ENCODE peak calls at places on chromosomes 2 and 18, in eight cellular contexts. One of them, this sample, is unnamed.
A peak's percentile ranks its signal among the peaks of the same experiment; 100 is the strongest.

GRCh38 chr18:10252494-10252893 is 201.9 kb upstream of the APCDD1 start:
- DNase-seq in psoas muscle: no peak
- DNase-seq in CD14-positive monocyte: no peak
- DNase-seq in activated naive CD4-positive, alpha-beta T cell: no peak
- DNase-seq in AG09309: no peak
- DNase-seq in fibroblast of gingiva: no peak
- DNase-seq in cardiac fibroblast: no peak
- DNase-seq in mesenchymal stem cell: no peak
- DNase-seq in this sample: no peak

GRCh38 chr2:134258684-134259408 is 5.0 kb downstream of the MGAT5 start:
- DNase-seq in fibroblast of gingiva: no peak
- DNase-seq in psoas muscle: no peak
- DNase-seq in CD14-positive monocyte: no peak
- DNase-seq in activated naive CD4-positive, alpha-beta T cell: peak; percentile 19
- DNase-seq in mesenchymal stem cell: no peak
- DNase-seq in AG09309: no peak
- DNase-seq in cardiac fibroblast: no peak
- DNase-seq in this sample: no peak

GRCh38 chr2:14831458-14831857 is 198.9 kb downstream of the LRATD1 start:
- DNase-seq in mesenchymal stem cell: no peak
- DNase-seq in activated naive CD4-positive, alpha-beta T cell: no peak
- DNase-seq in AG09309: no peak
- DNase-seq in cardiac fibroblast: no peak
- DNase-seq in fibroblast of gingiva: no peak
- DNase-seq in CD14-positive monocyte: no peak
- DNase-seq in psoas muscle: no peak
- DNase-seq in this sample: peak; percentile 11

GRCh38 chr2:3292416-3292815 is 85.2 kb downstream of the EIPR1 start:
- DNase-seq in AG09309: no peak
- DNase-seq in fibroblast of gingiva: no peak
- DNase-seq in CD14-positive monocyte: no peak
- DNase-seq in mesenchymal stem cell: no peak
- DNase-seq in activated naive CD4-positive, alpha-beta T cell: no peak
- DNase-seq in psoas muscle: no peak
- DNase-seq in cardiac fibroblast: no peak
- DNase-seq in this sample: no peak

GRCh38 chr2:20222769-20223344 is 2.1 kb downstream of the SDC1 start:
- DNase-seq in AG09309: no peak
- DNase-seq in mesenchymal stem cell: no peak
- DNase-seq in psoas muscle: no peak
- DNase-seq in fibroblast of gingiva: no peak
- DNase-seq in CD14-positive monocyte: no peak
- DNase-seq in cardiac fibroblast: no peak
- DNase-seq in activated naive CD4-positive, alpha-beta T cell: no peak
- DNase-seq in this sample: no peak

GRCh38 chr2:128276878-128277675 is 41.6 kb downstream of the HS6ST1 start:
- DNase-seq in psoas muscle: peak; percentile 38
- DNase-seq in fibroblast of gingiva: no peak
- DNase-seq in activated naive CD4-positive, alpha-beta T cell: no peak
- DNase-seq in cardiac fibroblast: no peak
- DNase-seq in mesenchymal stem cell: no peak
- DNase-seq in AG09309: no peak
- DNase-seq in CD14-positive monocyte: no peak
- DNase-seq in this sample: no peak

GRCh38 chr18:21115519-21116411 is 4.2 kb upstream of the ROCK1 start:
- DNase-seq in cardiac fibroblast: peak; percentile 39
- DNase-seq in psoas muscle: no peak
- DNase-seq in CD14-positive monocyte: no peak
- DNase-seq in fibroblast of gingiva: peak; percentile 86
- DNase-seq in AG09309: peak; percentile 81
- DNase-seq in activated naive CD4-positive, alpha-beta T cell: no peak
- DNase-seq in mesenchymal stem cell: peak; percentile 29
- DNase-seq in this sample: no peak

GRCh38 chr2:170739048-170739447 is 23.9 kb downstream of the SP5 start:
- DNase-seq in activated naive CD4-positive, alpha-beta T cell: no peak
- DNase-seq in AG09309: peak; percentile 82
- DNase-seq in fibroblast of gingiva: peak; percentile 86
- DNase-seq in psoas muscle: no peak
- DNase-seq in CD14-positive monocyte: no peak
- DNase-seq in cardiac fibroblast: peak; percentile 64
- DNase-seq in mesenchymal stem cell: peak; percentile 64
- DNase-seq in this sample: no peak

GRCh38 chr18:62810682-62811081 is 95.3 kb downstream of the PHLPP1 start:
- DNase-seq in CD14-positive monocyte: no peak
- DNase-seq in mesenchymal stem cell: no peak
- DNase-seq in AG09309: no peak
- DNase-seq in activated naive CD4-positive, alpha-beta T cell: no peak
- DNase-seq in psoas muscle: no peak
- DNase-seq in fibroblast of gingiva: no peak
- DNase-seq in cardiac fibroblast: no peak
- DNase-seq in this sample: no peak

GRCh38 chr18:77821892-77822291 is 572.2 kb downstream of the GALR1 start:
- DNase-seq in fibroblast of gingiva: no peak
- DNase-seq in AG09309: no peak
- DNase-seq in cardiac fibroblast: no peak
- DNase-seq in CD14-positive monocyte: no peak
- DNase-seq in mesenchymal stem cell: no peak
- DNase-seq in activated naive CD4-positive, alpha-beta T cell: no peak
- DNase-seq in psoas muscle: no peak
- DNase-seq in this sample: no peak

GRCh38 chr2:208466133-208466919 is 59.7 kb downstream of the PTH2R start:
- DNase-seq in cardiac fibroblast: peak; percentile 39
- DNase-seq in fibroblast of gingiva: no peak
- DNase-seq in mesenchymal stem cell: peak; percentile 1
- DNase-seq in activated naive CD4-positive, alpha-beta T cell: no peak
- DNase-seq in AG09309: no peak
- DNase-seq in CD14-positive monocyte: no peak
- DNase-seq in psoas muscle: no peak
- DNase-seq in this sample: peak; percentile 77

GRCh38 chr2:232809349-232810124 is 33.2 kb upstream of the KCNJ13 start:
- DNase-seq in AG09309: no peak
- DNase-seq in psoas muscle: peak; percentile 60
- DNase-seq in mesenchymal stem cell: no peak
- DNase-seq in cardiac fibroblast: no peak
- DNase-seq in activated naive CD4-positive, alpha-beta T cell: no peak
- DNase-seq in CD14-positive monocyte: no peak
- DNase-seq in fibroblast of gingiva: no peak
- DNase-seq in this sample: no peak

GRCh38 chr2:84435331-84436081 is 23.6 kb downstream of the SUCLG1 start:
- DNase-seq in mesenchymal stem cell: peak; percentile 79
- DNase-seq in cardiac fibroblast: peak; percentile 68
- DNase-seq in CD14-positive monocyte: no peak
- DNase-seq in psoas muscle: no peak
- DNase-seq in fibroblast of gingiva: peak; percentile 39
- DNase-seq in activated naive CD4-positive, alpha-beta T cell: no peak
- DNase-seq in AG09309: no peak
- DNase-seq in this sample: no peak

GRCh38 chr2:43159797-43160196 is 66.6 kb downstream of the ZFP36L2 start:
- DNase-seq in cardiac fibroblast: no peak
- DNase-seq in activated naive CD4-positive, alpha-beta T cell: no peak
- DNase-seq in AG09309: no peak
- DNase-seq in psoas muscle: no peak
- DNase-seq in mesenchymal stem cell: no peak
- DNase-seq in CD14-positive monocyte: no peak
- DNase-seq in fibroblast of gingiva: no peak
- DNase-seq in this sample: no peak

GRCh38 chr2:166805753-166806152 is 82.5 kb upstream of the XIRP2 start:
- DNase-seq in fibroblast of gingiva: no peak
- DNase-seq in AG09309: no peak
- DNase-seq in activated naive CD4-positive, alpha-beta T cell: no peak
- DNase-seq in cardiac fibroblast: no peak
- DNase-seq in CD14-positive monocyte: no peak
- DNase-seq in mesenchymal stem cell: no peak
- DNase-seq in psoas muscle: no peak
- DNase-seq in this sample: no peak

GRCh38 chr18:55407191-55407590 is 180.8 kb downstream of the TCF4 start:
- DNase-seq in CD14-positive monocyte: no peak
- DNase-seq in AG09309: no peak
- DNase-seq in activated naive CD4-positive, alpha-beta T cell: no peak
- DNase-seq in cardiac fibroblast: no peak
- DNase-seq in mesenchymal stem cell: no peak
- DNase-seq in psoas muscle: no peak
- DNase-seq in fibroblast of gingiva: no peak
- DNase-seq in this sample: no peak

GRCh38 chr2:85706604-85707296 is 12.6 kb downstream of the GNLY start:
- DNase-seq in fibroblast of gingiva: no peak
- DNase-seq in CD14-positive monocyte: peak; percentile 94
- DNase-seq in mesenchymal stem cell: no peak
- DNase-seq in activated naive CD4-positive, alpha-beta T cell: no peak
- DNase-seq in cardiac fibroblast: no peak
- DNase-seq in AG09309: no peak
- DNase-seq in psoas muscle: peak; percentile 66
- DNase-seq in this sample: no peak

GRCh38 chr18:13303761-13304364 is 85.3 kb downstream of the LDLRAD4 start:
- DNase-seq in CD14-positive monocyte: no peak
- DNase-seq in fibroblast of gingiva: no peak
- DNase-seq in cardiac fibroblast: no peak
- DNase-seq in mesenchymal stem cell: no peak
- DNase-seq in AG09309: no peak
- DNase-seq in psoas muscle: no peak
- DNase-seq in activated naive CD4-positive, alpha-beta T cell: no peak
- DNase-seq in this sample: no peak

GRCh38 chr18:74682998-74683311 is 85.3 kb downstream of the ZNF407 start:
- DNase-seq in psoas muscle: no peak
- DNase-seq in cardiac fibroblast: no peak
- DNase-seq in AG09309: peak; percentile 42
- DNase-seq in mesenchymal stem cell: no peak
- DNase-seq in fibroblast of gingiva: peak; percentile 32
- DNase-seq in CD14-positive monocyte: no peak
- DNase-seq in activated naive CD4-positive, alpha-beta T cell: no peak
- DNase-seq in this sample: no peak

GRCh38 chr2:64711260-64711659 is 57.5 kb upstream of the SERTAD2 start:
- DNase-seq in activated naive CD4-positive, alpha-beta T cell: no peak
- DNase-seq in psoas muscle: no peak
- DNase-seq in cardiac fibroblast: peak; percentile 56
- DNase-seq in AG09309: no peak
- DNase-seq in fibroblast of gingiva: no peak
- DNase-seq in mesenchymal stem cell: no peak
- DNase-seq in CD14-positive monocyte: no peak
- DNase-seq in this sample: no peak

GRCh38 chr2:226792155-226792871 is 7.3 kb downstream of the IRS1 start:
- DNase-seq in psoas muscle: no peak
- DNase-seq in mesenchymal stem cell: no peak
- DNase-seq in CD14-positive monocyte: no peak
- DNase-seq in fibroblast of gingiva: peak; percentile 18
- DNase-seq in AG09309: no peak
- DNase-seq in cardiac fibroblast: no peak
- DNase-seq in activated naive CD4-positive, alpha-beta T cell: no peak
- DNase-seq in this sample: peak; percentile 18

GRCh38 chr2:45406626-45407025 is 204.4 kb downstream of the SRBD1 start:
- DNase-seq in psoas muscle: no peak
- DNase-seq in fibroblast of gingiva: peak; percentile 47
- DNase-seq in CD14-positive monocyte: no peak
- DNase-seq in activated naive CD4-positive, alpha-beta T cell: no peak
- DNase-seq in AG09309: no peak
- DNase-seq in mesenchymal stem cell: no peak
- DNase-seq in cardiac fibroblast: peak; percentile 48
- DNase-seq in this sample: no peak

GRCh38 chr2:157173740-157174184 is 83.7 kb upstream of the GALNT5 start:
- DNase-seq in psoas muscle: no peak
- DNase-seq in fibroblast of gingiva: peak; percentile 100
- DNase-seq in mesenchymal stem cell: peak; percentile 98
- DNase-seq in activated naive CD4-positive, alpha-beta T cell: no peak
- DNase-seq in cardiac fibroblast: peak; percentile 99
- DNase-seq in CD14-positive monocyte: no peak
- DNase-seq in AG09309: peak; percentile 99
- DNase-seq in this sample: no peak

GRCh38 chr2:3163401-3163800 is 214.2 kb downstream of the EIPR1 start:
- DNase-seq in activated naive CD4-positive, alpha-beta T cell: no peak
- DNase-seq in cardiac fibroblast: no peak
- DNase-seq in AG09309: no peak
- DNase-seq in CD14-positive monocyte: no peak
- DNase-seq in psoas muscle: no peak
- DNase-seq in mesenchymal stem cell: no peak
- DNase-seq in fibroblast of gingiva: no peak
- DNase-seq in this sample: no peak

GRCh38 chr18:36322408-36322728 is 24.9 kb downstream of the FHOD3 start:
- DNase-seq in fibroblast of gingiva: no peak
- DNase-seq in mesenchymal stem cell: no peak
- DNase-seq in cardiac fibroblast: no peak
- DNase-seq in AG09309: no peak
- DNase-seq in psoas muscle: no peak
- DNase-seq in CD14-positive monocyte: no peak
- DNase-seq in activated naive CD4-positive, alpha-beta T cell: no peak
- DNase-seq in this sample: no peak

GRCh38 chr18:70645971-70646370 is 357.1 kb downstream of the SOCS6 start:
- DNase-seq in activated naive CD4-positive, alpha-beta T cell: no peak
- DNase-seq in mesenchymal stem cell: no peak
- DNase-seq in CD14-positive monocyte: no peak
- DNase-seq in psoas muscle: no peak
- DNase-seq in cardiac fibroblast: no peak
- DNase-seq in AG09309: no peak
- DNase-seq in fibroblast of gingiva: no peak
- DNase-seq in this sample: no peak

GRCh38 chr2:67954125-67954748 is 108.6 kb downstream of the C1D start:
- DNase-seq in CD14-positive monocyte: no peak
- DNase-seq in cardiac fibroblast: no peak
- DNase-seq in fibroblast of gingiva: no peak
- DNase-seq in AG09309: no peak
- DNase-seq in psoas muscle: no peak
- DNase-seq in activated naive CD4-positive, alpha-beta T cell: no peak
- DNase-seq in mesenchymal stem cell: no peak
- DNase-seq in this sample: peak; percentile 76

GRCh38 chr2:109214651-109215371 is 85.8 kb downstream of the SH3RF3 start:
- DNase-seq in activated naive CD4-positive, alpha-beta T cell: no peak
- DNase-seq in mesenchymal stem cell: peak; percentile 48
- DNase-seq in cardiac fibroblast: no peak
- DNase-seq in fibroblast of gingiva: no peak
- DNase-seq in psoas muscle: no peak
- DNase-seq in CD14-positive monocyte: no peak
- DNase-seq in AG09309: no peak
- DNase-seq in this sample: no peak

GRCh38 chr2:229087229-229087628 is 183.9 kb downstream of the PID1 start:
- DNase-seq in CD14-positive monocyte: no peak
- DNase-seq in psoas muscle: no peak
- DNase-seq in AG09309: no peak
- DNase-seq in mesenchymal stem cell: no peak
- DNase-seq in activated naive CD4-positive, alpha-beta T cell: no peak
- DNase-seq in fibroblast of gingiva: no peak
- DNase-seq in cardiac fibroblast: no peak
- DNase-seq in this sample: no peak

GRCh38 chr2:26887142-26887541 is 39.2 kb downstream of the DPYSL5 start:
- DNase-seq in CD14-positive monocyte: peak; percentile 55
- DNase-seq in AG09309: no peak
- DNase-seq in activated naive CD4-positive, alpha-beta T cell: no peak
- DNase-seq in mesenchymal stem cell: no peak
- DNase-seq in psoas muscle: no peak
- DNase-seq in fibroblast of gingiva: no peak
- DNase-seq in cardiac fibroblast: no peak
- DNase-seq in this sample: no peak

GRCh38 chr2:173441222-173441621 is 86.5 kb downstream of the CDCA7 start:
- DNase-seq in psoas muscle: no peak
- DNase-seq in fibroblast of gingiva: peak; percentile 39
- DNase-seq in CD14-positive monocyte: no peak
- DNase-seq in activated naive CD4-positive, alpha-beta T cell: no peak
- DNase-seq in mesenchymal stem cell: no peak
- DNase-seq in cardiac fibroblast: peak; percentile 43
- DNase-seq in AG09309: no peak
- DNase-seq in this sample: no peak

GRCh38 chr2:3959372-3959771 is 256.0 kb downstream of the DCDC2C start:
- DNase-seq in fibroblast of gingiva: no peak
- DNase-seq in cardiac fibroblast: peak; percentile 26
- DNase-seq in mesenchymal stem cell: peak; percentile 21
- DNase-seq in AG09309: no peak
- DNase-seq in psoas muscle: no peak
- DNase-seq in activated naive CD4-positive, alpha-beta T cell: no peak
- DNase-seq in CD14-positive monocyte: no peak
- DNase-seq in this sample: peak; percentile 31

GRCh38 chr2:135913726-135914365 is 37.6 kb upstream of the MCM6 start:
- DNase-seq in AG09309: no peak
- DNase-seq in activated naive CD4-positive, alpha-beta T cell: no peak
- DNase-seq in fibroblast of gingiva: peak; percentile 25
- DNase-seq in mesenchymal stem cell: peak; percentile 56
- DNase-seq in psoas muscle: no peak
- DNase-seq in cardiac fibroblast: peak; percentile 61
- DNase-seq in CD14-positive monocyte: no peak
- DNase-seq in this sample: peak; percentile 7

GRCh38 chr2:46942143-46942526 is 26.5 kb upstream of the MCFD2 start:
- DNase-seq in activated naive CD4-positive, alpha-beta T cell: peak; percentile 29
- DNase-seq in AG09309: no peak
- DNase-seq in CD14-positive monocyte: peak; percentile 66
- DNase-seq in cardiac fibroblast: no peak
- DNase-seq in fibroblast of gingiva: no peak
- DNase-seq in mesenchymal stem cell: peak; percentile 54
- DNase-seq in psoas muscle: peak; percentile 54
- DNase-seq in this sample: peak; percentile 33

This sample was measured in T47D.